ENCODE peak calls at places on chromosomes 11 and 22, in seven cellular contexts. B, E, N, Y, A, Q and H are unnamed samples.

GRCh38 chr11:86370922-86371614 is 3.6 kb upstream of the CCDC81 start:
- DNase-seq in B (peak; percentile 40), E (no peak), N (no peak), Y (peak; percentile 5), A (no peak), Q (peak; percentile 39), H (peak; percentile 22)

GRCh38 chr22:31086703-31087330 is 5.7 kb downstream of the SMTN start:
- DNase-seq in B (no peak), E (no peak), N (no peak), Y (no peak), A (no peak), Q (peak; percentile 45), H (no peak)

GRCh38 chr11:69644962-69645675 is 4.2 kb downstream of the CCND1 start:
- DNase-seq in B (no peak), E (no peak), N (no peak), Y (no peak), A (no peak), Q (no peak), H (no peak)

GRCh38 chr11:118476676-118477075 is 40.4 kb downstream of the KMT2A start:
- DNase-seq in B (no peak), E (no peak), N (no peak), Y (no peak), A (no peak), Q (no peak), H (no peak)

GRCh38 chr11:47689480-47689879 is 25.7 kb downstream of the AGBL2 start:
- DNase-seq in B (no peak), E (no peak), N (no peak), Y (no peak), A (no peak), Q (no peak), H (no peak)

GRCh38 chr22:36386351-36386899 is 1.3 kb downstream of the MYH9 start:
- DNase-seq in B (no peak), E (no peak), N (no peak), Y (no peak), A (peak; percentile 63), Q (peak; percentile 50), H (no peak)

GRCh38 chr11:8282621-8283509 is 19.2 kb upstream of the LMO1 start:
- DNase-seq in B (no peak), E (no peak), N (peak; percentile 57), Y (no peak), A (no peak), Q (no peak), H (no peak)

GRCh38 chr22:42805016-42805997 is 51.8 kb downstream of the ARFGAP3 start:
- DNase-seq in B (no peak), E (no peak), N (no peak), Y (peak; percentile 93), A (no peak), Q (no peak), H (no peak)

GRCh38 chr11:17439316-17439782 is 37.3 kb downstream of the ABCC8 start:
- DNase-seq in B (no peak), E (no peak), N (no peak), Y (peak; percentile 86), A (no peak), Q (no peak), H (peak; percentile 69)

GRCh38 chr11:80204021-80204420 is 763.2 kb upstream of the TENM4 start:
- DNase-seq in B (no peak), E (no peak), N (no peak), Y (no peak), A (no peak), Q (no peak), H (no peak)

GRCh38 chr11:60783141-60783484 is 2.0 kb upstream of the MS4A10 start:
- DNase-seq in B (no peak), E (no peak), N (no peak), Y (no peak), A (no peak), Q (no peak), H (no peak)

GRCh38 chr11:75427181-75427580 is 5.8 kb downstream of the KLHL35 start:
- DNase-seq in B (no peak), E (no peak), N (no peak), Y (no peak), A (no peak), Q (no peak), H (no peak)

GRCh38 chr22:25091449-25091848 is 108.2 kb upstream of the CRYBB3 start:
- DNase-seq in B (no peak), E (no peak), N (no peak), Y (no peak), A (no peak), Q (no peak), H (no peak)

GRCh38 chr11:116782728-116783127 is 5.1 kb downstream of the ZPR1 start:
- DNase-seq in B (peak; percentile 50), E (no peak), N (no peak), Y (no peak), A (no peak), Q (no peak), H (no peak)

GRCh38 chr11:130099356-130099755 is 29.7 kb downstream of the APLP2 start:
- DNase-seq in B (no peak), E (no peak), N (no peak), Y (no peak), A (no peak), Q (no peak), H (no peak)

GRCh38 chr11:11463397-11463796 is 110.3 kb upstream of the CSNK2A3 start:
- DNase-seq in B (no peak), E (no peak), N (no peak), Y (no peak), A (no peak), Q (no peak), H (no peak)

GRCh38 chr22:35354068-35354467 is 26.8 kb upstream of the HMOX1 start:
- DNase-seq in B (no peak), E (no peak), N (no peak), Y (no peak), A (no peak), Q (no peak), H (no peak)

GRCh38 chr22:17827466-17827865 is 53.2 kb upstream of the BID start:
- DNase-seq in B (no peak), E (no peak), N (no peak), Y (no peak), A (no peak), Q (no peak), H (no peak)

GRCh38 chr11:86211619-86212018 is 32.9 kb upstream of the EED start:
- DNase-seq in B (no peak), E (no peak), N (no peak), Y (no peak), A (peak; percentile 74), Q (peak; percentile 62), H (no peak)

GRCh38 chr11:1756791-1757771 is 6.6 kb downstream of the CTSD start:
- DNase-seq in B (no peak), E (no peak), N (no peak), Y (no peak), A (no peak), Q (no peak), H (no peak)

GRCh38 chr11:121700968-121701367 is 248.2 kb upstream of the SORL1-AS1 start:
- DNase-seq in B (no peak), E (no peak), N (no peak), Y (no peak), A (no peak), Q (no peak), H (no peak)

GRCh38 chr11:111422494-111423249 is 43.6 kb upstream of the POU2AF1 start:
- DNase-seq in B (peak; percentile 26), E (peak; percentile 37), N (peak; percentile 87), Y (peak; percentile 82), A (no peak), Q (peak; percentile 59), H (peak; percentile 6)
- TF ChIP-seq CEBPB in B (no peak), E (no peak), N (no peak), Y (no peak), A (no peak), Q (no peak), H (no peak)

DNA sequence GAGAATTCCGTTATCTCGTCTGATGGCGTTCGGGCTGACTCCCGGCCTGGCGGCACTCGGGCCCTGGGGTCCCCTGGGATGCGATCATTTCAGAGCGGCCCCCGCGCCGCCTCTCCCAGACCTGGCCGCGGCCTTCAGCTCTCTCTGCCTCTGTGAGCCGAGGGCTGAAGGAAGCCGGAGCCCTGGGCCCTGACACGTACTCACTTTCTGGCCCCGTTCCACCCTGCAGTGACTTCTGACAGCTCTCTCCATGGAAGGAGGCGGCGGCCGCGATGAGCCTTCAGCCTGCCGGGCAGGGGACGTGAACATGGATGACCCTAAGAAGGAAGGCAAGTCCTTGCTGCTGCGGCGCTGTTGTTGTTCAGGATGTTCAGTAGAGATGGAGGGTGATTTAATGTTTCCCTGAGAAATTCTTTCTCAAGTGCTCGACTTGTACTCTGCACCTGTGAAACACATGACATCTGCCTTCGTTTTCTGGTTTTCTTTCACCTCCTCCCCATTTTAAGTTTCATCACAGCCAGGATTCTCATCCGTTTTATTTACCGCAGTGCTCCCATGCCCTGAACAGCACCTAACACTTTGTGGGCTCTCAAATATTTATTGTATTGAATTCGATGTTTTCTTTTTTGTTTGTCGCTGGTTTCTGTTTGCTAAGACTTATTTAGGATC is 615 bp downstream of the GTSE1 start:
- DNase-seq in B (peak; percentile 35), E (no peak), N (no peak), Y (peak; percentile 11), A (no peak), Q (peak; percentile 30), H (no peak)
- TF ChIP-seq CEBPB in B (no peak), E (no peak), N (no peak), Y (no peak), A (no peak), Q (no peak), H (no peak)

DNA sequence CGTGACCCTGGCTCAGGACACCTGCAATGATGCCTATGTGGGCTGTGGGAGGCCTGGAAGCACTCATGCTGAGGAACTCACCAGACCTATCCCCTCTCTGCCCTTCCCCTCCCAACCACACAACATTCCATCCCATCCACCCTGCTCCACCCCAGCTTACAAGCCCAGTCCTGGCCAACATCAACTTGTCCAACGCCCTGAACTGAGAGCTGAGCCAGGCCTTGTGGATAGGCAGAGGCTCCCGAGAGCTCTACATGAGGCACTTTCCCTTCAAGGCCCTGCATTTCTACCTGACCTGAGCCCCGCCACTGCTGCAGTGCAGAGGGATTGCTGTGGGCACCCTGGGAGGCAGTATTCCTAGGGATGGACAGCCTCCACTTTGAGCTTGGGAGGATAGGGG is 112.4 kb downstream of the PDE2A start:
- DNase-seq in B (no peak), E (no peak), N (no peak), Y (no peak), A (no peak), Q (no peak), H (no peak)
- TF ChIP-seq CEBPB in B (no peak), E (no peak), N (no peak), Y (no peak), A (no peak), Q (no peak), H (no peak)

DNA sequence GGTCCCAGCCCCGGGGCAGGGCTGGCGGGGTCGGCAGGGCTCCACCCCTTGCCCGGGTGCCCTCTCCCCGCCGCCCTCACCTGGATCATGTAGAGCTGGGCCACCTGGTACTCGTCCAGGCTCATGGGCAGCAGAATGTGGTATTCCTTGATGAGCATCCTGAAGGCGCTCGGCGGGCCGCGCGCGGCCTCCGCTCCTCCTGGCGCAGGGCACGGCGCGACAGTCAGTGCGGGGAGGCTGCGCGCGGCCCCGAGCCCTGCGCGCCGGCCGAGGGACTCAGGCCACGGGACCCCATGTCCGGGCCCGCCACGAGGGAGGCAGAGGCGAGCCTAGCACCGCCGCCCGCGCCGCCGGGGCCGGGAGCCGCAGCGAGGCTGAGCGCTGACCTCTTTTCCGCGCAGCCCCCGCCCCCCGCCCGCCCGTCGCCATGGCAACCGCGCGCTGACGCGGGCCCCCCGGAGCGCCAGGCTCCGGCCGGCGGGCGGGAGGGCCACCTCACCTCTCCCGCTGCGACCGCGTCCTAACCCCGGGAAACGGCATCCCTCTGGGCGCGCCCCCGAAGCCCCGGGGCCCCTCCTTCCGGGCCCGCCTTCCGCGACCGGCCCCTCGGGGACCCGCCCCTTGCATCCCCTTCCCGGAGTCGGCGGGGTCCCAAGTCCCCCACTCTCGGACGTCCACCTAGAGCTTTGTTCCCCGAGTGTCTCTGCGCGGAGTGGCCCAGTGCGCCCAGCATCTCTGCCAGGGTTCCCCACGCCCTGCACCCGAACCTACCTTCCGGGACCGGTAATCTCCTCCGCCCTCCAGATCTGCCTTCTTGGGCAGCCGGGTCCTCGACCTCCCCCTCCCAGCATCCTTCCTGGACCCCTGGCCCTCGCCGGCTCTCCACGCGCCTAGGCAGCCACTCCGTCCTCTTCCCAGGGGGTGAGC is 877 bp downstream of the PITPNM1 start:
- DNase-seq in B (no peak), E (no peak), N (peak; percentile 71), Y (no peak), A (no peak), Q (peak; percentile 67), H (peak; percentile 32)
- TF ChIP-seq CEBPB in B (no peak), E (no peak), N (no peak), Y (no peak), A (no peak), Q (no peak), H (no peak)